ENCODE peak calls at places on chromosomes 11 and 22, in five cellular contexts. One of them, this sample, is unnamed.
A peak's percentile ranks its signal among the peaks of the same experiment; 100 is the strongest.

GRCh38 chr11:65316979-65317786 is 2.5 kb downstream of the CDC42EP2 start:
- DNase-seq in AG04450: no peak
- DNase-seq in cardiac muscle cell: peak; percentile 71
- DNase-seq in WTC11: peak; percentile 52
- DNase-seq in tibial nerve: peak; percentile 54
- DNase-seq in this sample: no peak

GRCh38 chr11:132607575-132607974 is 924.7 kb downstream of the OPCML start:
- DNase-seq in AG04450: no peak
- DNase-seq in WTC11: no peak
- DNase-seq in cardiac muscle cell: no peak
- DNase-seq in tibial nerve: no peak
- DNase-seq in this sample: no peak

GRCh38 chr11:128643661-128644060 is 50.2 kb upstream of the FLI1 start:
- DNase-seq in AG04450: no peak
- DNase-seq in tibial nerve: no peak
- DNase-seq in WTC11: peak; percentile 62
- DNase-seq in cardiac muscle cell: no peak
- DNase-seq in this sample: no peak

GRCh38 chr22:40204331-40205116 is 26.8 kb downstream of the TNRC6B start:
- DNase-seq in AG04450: no peak
- DNase-seq in cardiac muscle cell: peak; percentile 59
- DNase-seq in WTC11: no peak
- DNase-seq in tibial nerve: no peak
- DNase-seq in this sample: no peak

GRCh38 chr22:30602049-30602448 is 4.9 kb upstream of the TCN2 start:
- DNase-seq in cardiac muscle cell: peak; percentile 52
- DNase-seq in AG04450: no peak
- DNase-seq in tibial nerve: no peak
- DNase-seq in WTC11: no peak
- DNase-seq in this sample: no peak

GRCh38 chr11:11345099-11345498 is 8.0 kb downstream of the CSNK2A3 start:
- DNase-seq in tibial nerve: no peak
- DNase-seq in WTC11: no peak
- DNase-seq in cardiac muscle cell: no peak
- DNase-seq in AG04450: no peak
- DNase-seq in this sample: no peak

GRCh38 chr11:46363455-46363920 is 16.2 kb downstream of the DGKZ start:
- DNase-seq in tibial nerve: no peak
- DNase-seq in AG04450: no peak
- DNase-seq in cardiac muscle cell: no peak
- DNase-seq in WTC11: no peak
- DNase-seq in this sample: no peak

GRCh38 chr11:45336136-45336535 is 50.0 kb upstream of the SYT13 start:
- DNase-seq in cardiac muscle cell: no peak
- DNase-seq in tibial nerve: no peak
- DNase-seq in WTC11: no peak
- DNase-seq in AG04450: no peak
- DNase-seq in this sample: no peak

GRCh38 chr11:1123970-1124369 is 33.8 kb upstream of the MUC5AC start:
- DNase-seq in tibial nerve: no peak
- DNase-seq in AG04450: no peak
- DNase-seq in WTC11: no peak
- DNase-seq in cardiac muscle cell: no peak
- DNase-seq in this sample: no peak

GRCh38 chr11:40179541-40179940 is 1279.9 kb downstream of the LRRC4C start:
- DNase-seq in cardiac muscle cell: no peak
- DNase-seq in AG04450: no peak
- DNase-seq in WTC11: no peak
- DNase-seq in tibial nerve: no peak
- DNase-seq in this sample: no peak

GRCh38 chr11:88297320-88298263 is 39.9 kb downstream of the CTSC start:
- DNase-seq in WTC11: no peak
- DNase-seq in AG04450: no peak
- DNase-seq in tibial nerve: no peak
- DNase-seq in cardiac muscle cell: no peak
- DNase-seq in this sample: no peak

GRCh38 chr11:66331542-66332370 is 4.5 kb downstream of the RIN1 start:
- DNase-seq in cardiac muscle cell: no peak
- DNase-seq in AG04450: no peak
- DNase-seq in tibial nerve: no peak
- DNase-seq in WTC11: no peak
- DNase-seq in this sample: no peak

GRCh38 chr11:66333896-66334604 is 2.2 kb downstream of the RIN1 start:
- DNase-seq in WTC11: no peak
- DNase-seq in AG04450: no peak
- DNase-seq in tibial nerve: no peak
- DNase-seq in cardiac muscle cell: no peak
- DNase-seq in this sample: no peak

GRCh38 chr11:66334605-66335442 is 1.4 kb downstream of the RIN1 start:
- DNase-seq in cardiac muscle cell: peak; percentile 32
- DNase-seq in WTC11: no peak
- DNase-seq in tibial nerve: no peak
- DNase-seq in AG04450: no peak
- DNase-seq in this sample: no peak

GRCh38 chr11:66332371-66333219 is 3.6 kb downstream of the RIN1 start:
- DNase-seq in cardiac muscle cell: no peak
- DNase-seq in tibial nerve: no peak
- DNase-seq in AG04450: no peak
- DNase-seq in WTC11: no peak
- DNase-seq in this sample: no peak

GRCh38 chr11:66333220-66333877 is 2.9 kb downstream of the RIN1 start:
- DNase-seq in tibial nerve: no peak
- DNase-seq in WTC11: no peak
- DNase-seq in cardiac muscle cell: no peak
- DNase-seq in AG04450: no peak
- DNase-seq in this sample: no peak
- TF ChIP-seq CTCF in tibial nerve: no peak
- TF ChIP-seq CTCF in WTC11: no peak
- TF ChIP-seq CTCF in cardiac muscle cell: no peak
- TF ChIP-seq CTCF in AG04450: no peak
- TF ChIP-seq CTCF in this sample: no peak

DNA sequence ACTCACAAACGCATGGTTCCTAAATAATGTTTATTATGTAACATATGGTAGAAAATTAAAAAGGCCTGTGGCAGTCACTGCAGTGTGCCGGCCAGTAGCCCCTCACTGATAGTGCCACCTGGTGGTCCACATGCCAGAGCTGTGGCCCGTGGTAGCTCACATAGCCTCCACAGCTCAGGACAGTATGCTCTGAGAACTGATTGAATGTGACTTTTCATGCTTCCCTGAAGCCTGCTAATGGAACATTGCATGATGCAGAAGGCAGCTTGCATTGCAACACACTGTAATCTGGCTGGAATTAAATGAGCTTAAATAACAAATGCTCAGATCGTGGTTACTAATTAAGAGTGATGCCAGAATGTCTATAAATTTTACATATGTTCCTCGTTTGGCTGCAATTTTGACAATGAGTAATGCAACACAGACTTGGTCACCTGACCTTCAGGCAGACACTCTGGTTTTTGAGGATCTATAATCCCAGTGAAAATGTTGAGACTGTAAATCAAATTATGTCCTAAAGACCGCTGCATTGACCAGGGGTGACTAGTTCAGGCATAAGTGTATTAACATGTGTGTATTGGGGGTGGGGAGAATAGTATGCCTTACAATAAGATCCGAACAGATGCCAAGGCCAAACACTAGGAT is 566.4 kb downstream of the METTL15 start:
- DNase-seq in cardiac muscle cell: peak; percentile 57
- DNase-seq in AG04450: no peak
- DNase-seq in WTC11: peak; percentile 56
- DNase-seq in tibial nerve: no peak
- DNase-seq in this sample: no peak
- TF ChIP-seq CTCF in cardiac muscle cell: peak; percentile 36
- TF ChIP-seq CTCF in AG04450: peak; percentile 44
- TF ChIP-seq CTCF in WTC11: peak; percentile 23
- TF ChIP-seq CTCF in tibial nerve: no peak
- TF ChIP-seq CTCF in this sample: no peak

GRCh38 chr11:101292661-101293240 is 163.1 kb upstream of the PGR start:
- DNase-seq in cardiac muscle cell: no peak
- DNase-seq in AG04450: no peak
- DNase-seq in tibial nerve: no peak
- DNase-seq in WTC11: no peak
- DNase-seq in this sample: no peak

DNA sequence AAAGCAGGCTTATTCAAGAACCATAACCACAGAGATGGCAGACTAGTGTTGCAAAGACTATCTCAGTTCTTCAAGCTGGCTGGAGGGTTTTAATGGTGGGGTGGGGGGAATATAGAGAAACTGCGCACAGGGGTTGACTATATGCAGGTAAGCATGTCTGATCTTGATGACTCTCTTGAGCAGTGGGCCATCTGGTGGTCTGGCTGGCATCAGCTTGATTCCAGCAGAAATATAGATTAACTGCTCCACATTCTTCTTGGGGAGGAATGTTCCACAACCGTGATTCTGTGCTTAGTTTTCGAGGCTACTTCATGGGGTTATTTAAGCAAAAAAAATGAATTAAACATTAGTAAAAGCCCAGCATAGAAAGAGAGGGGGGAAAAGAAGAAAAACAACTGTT is 158.8 kb upstream of the PGR start:
- DNase-seq in tibial nerve: no peak
- DNase-seq in WTC11: no peak
- DNase-seq in AG04450: no peak
- DNase-seq in cardiac muscle cell: no peak
- DNase-seq in this sample: no peak
- TF ChIP-seq CTCF in tibial nerve: no peak
- TF ChIP-seq CTCF in WTC11: no peak
- TF ChIP-seq CTCF in AG04450: no peak
- TF ChIP-seq CTCF in cardiac muscle cell: no peak
- TF ChIP-seq CTCF in this sample: no peak

GRCh38 chr11:95584589-95584988 is 205.0 kb downstream of the FAM76B start:
- DNase-seq in tibial nerve: no peak
- DNase-seq in WTC11: no peak
- DNase-seq in cardiac muscle cell: no peak
- DNase-seq in AG04450: no peak
- DNase-seq in this sample: no peak
- TF ChIP-seq CTCF in tibial nerve: no peak
- TF ChIP-seq CTCF in WTC11: no peak
- TF ChIP-seq CTCF in cardiac muscle cell: no peak
- TF ChIP-seq CTCF in AG04450: no peak
- TF ChIP-seq CTCF in this sample: no peak

GRCh38 chr11:86453290-86454030 is 78.8 kb downstream of the CCDC81 start:
- DNase-seq in tibial nerve: no peak
- DNase-seq in AG04450: no peak
- DNase-seq in cardiac muscle cell: no peak
- DNase-seq in WTC11: no peak
- DNase-seq in this sample: no peak
- TF ChIP-seq CTCF in tibial nerve: no peak
- TF ChIP-seq CTCF in AG04450: peak; percentile 27
- TF ChIP-seq CTCF in cardiac muscle cell: no peak
- TF ChIP-seq CTCF in WTC11: no peak
- TF ChIP-seq CTCF in this sample: no peak

DNA sequence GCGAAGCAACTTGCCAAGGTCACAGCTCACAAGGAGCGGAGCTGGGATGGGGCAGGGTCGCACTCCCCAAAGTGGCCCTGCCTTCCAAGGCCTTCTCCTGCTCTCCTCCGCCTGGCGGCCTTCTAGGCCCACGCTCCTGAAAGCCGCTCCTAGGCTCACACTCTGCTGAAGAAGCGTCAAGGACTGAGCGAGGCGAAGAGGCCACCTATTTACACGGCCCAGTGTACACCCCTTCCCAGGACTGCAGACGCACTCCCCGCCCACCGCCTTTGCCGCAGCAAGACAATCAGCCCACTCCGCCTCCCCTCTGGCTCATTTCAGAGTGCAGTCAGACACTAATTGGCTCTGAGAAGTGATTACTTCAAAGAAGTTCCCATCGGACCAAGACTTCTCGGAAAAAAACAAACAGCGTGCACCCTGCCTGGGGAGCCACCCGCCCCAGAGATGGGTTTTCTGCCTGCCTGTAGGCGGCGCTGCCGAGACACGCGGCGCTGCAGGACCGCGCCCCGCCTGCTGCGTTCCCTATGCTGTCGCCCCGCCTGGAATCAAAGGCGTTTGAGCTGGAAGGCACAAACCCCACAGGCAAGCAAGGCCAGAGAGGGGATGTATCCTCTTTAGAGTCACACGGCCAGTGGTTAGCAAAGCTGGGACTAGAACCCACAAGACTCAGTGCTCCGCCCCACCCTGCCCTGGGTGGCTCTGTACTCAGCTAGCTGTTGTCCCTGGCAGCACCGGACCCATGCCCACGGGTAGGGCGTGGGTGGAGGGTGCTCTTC is 414.8 kb downstream of the BUD13 start:
- DNase-seq in AG04450: no peak
- DNase-seq in cardiac muscle cell: peak; percentile 26
- DNase-seq in tibial nerve: no peak
- DNase-seq in WTC11: peak; percentile 83
- DNase-seq in this sample: no peak
- TF ChIP-seq CTCF in AG04450: peak; percentile 29
- TF ChIP-seq CTCF in cardiac muscle cell: peak; percentile 49
- TF ChIP-seq CTCF in tibial nerve: no peak
- TF ChIP-seq CTCF in WTC11: peak; percentile 92
- TF ChIP-seq CTCF in this sample: no peak

DNA sequence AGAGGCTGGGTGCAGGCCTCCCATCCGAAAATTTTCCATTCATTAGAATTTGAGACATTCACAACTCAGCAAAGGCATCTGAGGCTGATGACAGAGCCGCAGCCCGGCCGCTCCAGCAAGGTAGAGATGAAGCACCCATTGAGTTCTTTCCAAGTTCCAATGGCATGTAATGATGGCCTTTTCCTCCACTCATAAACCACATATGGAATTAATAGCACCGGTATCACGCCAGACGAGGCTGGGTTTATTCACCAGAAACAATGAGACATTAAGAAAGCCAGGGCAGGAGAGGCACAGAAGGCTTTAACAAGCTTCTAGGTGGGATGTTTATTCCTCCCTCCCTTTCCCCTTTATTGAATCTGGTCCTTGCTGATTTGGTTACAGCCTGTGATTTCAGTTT is 534.4 kb downstream of the MN1 start:
- DNase-seq in AG04450: no peak
- DNase-seq in tibial nerve: no peak
- DNase-seq in cardiac muscle cell: no peak
- DNase-seq in WTC11: no peak
- DNase-seq in this sample: no peak
- TF ChIP-seq CTCF in AG04450: no peak
- TF ChIP-seq CTCF in tibial nerve: no peak
- TF ChIP-seq CTCF in cardiac muscle cell: no peak
- TF ChIP-seq CTCF in WTC11: no peak
- TF ChIP-seq CTCF in this sample: no peak

GRCh38 chr11:124551189-124551588 is 7.7 kb upstream of the OR8B12 start:
- DNase-seq in WTC11: no peak
- DNase-seq in AG04450: no peak
- DNase-seq in cardiac muscle cell: no peak
- DNase-seq in tibial nerve: no peak
- DNase-seq in this sample: no peak
- TF ChIP-seq CTCF in WTC11: no peak
- TF ChIP-seq CTCF in AG04450: no peak
- TF ChIP-seq CTCF in cardiac muscle cell: no peak
- TF ChIP-seq CTCF in tibial nerve: no peak
- TF ChIP-seq CTCF in this sample: no peak

DNA sequence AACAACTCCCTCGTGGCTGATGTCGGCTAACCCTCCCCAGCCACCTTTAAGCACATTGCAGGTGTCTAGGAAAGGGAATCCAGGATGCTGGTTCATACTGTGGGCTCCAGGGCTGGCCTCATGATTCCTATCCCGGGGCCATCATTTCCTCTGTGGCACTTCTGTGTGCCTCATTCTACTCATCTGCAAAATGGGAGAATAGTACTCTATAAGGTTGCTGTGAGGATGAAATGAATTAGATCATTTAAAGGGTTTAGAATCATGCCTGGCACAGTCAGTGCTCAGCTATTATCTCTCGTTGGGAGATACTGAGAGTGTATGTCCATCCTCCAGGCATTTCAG is 4.3 kb upstream of the FADS3 start:
- DNase-seq in AG04450: no peak
- DNase-seq in WTC11: no peak
- DNase-seq in tibial nerve: no peak
- DNase-seq in cardiac muscle cell: no peak
- DNase-seq in this sample: no peak
- TF ChIP-seq CTCF in AG04450: no peak
- TF ChIP-seq CTCF in WTC11: no peak
- TF ChIP-seq CTCF in tibial nerve: no peak
- TF ChIP-seq CTCF in cardiac muscle cell: no peak
- TF ChIP-seq CTCF in this sample: no peak

GRCh38 chr22:25327018-25327755 is 107.7 kb downstream of the CRYBB2 start:
- DNase-seq in AG04450: no peak
- DNase-seq in tibial nerve: no peak
- DNase-seq in cardiac muscle cell: no peak
- DNase-seq in WTC11: no peak
- DNase-seq in this sample: no peak
- TF ChIP-seq CTCF in AG04450: no peak
- TF ChIP-seq CTCF in tibial nerve: no peak
- TF ChIP-seq CTCF in cardiac muscle cell: no peak
- TF ChIP-seq CTCF in WTC11: no peak
- TF ChIP-seq CTCF in this sample: no peak